ENCODE peak calls at places on chromosomes 7 and 10, in six cellular contexts. C, U, B, I, O and J are unnamed samples.

GRCh38 chr10:34522542-34522941 is 292.6 kb downstream of the PARD3 start:
- DNase-seq in C (peak; percentile 79), U (no peak), B (peak; percentile 2), I (peak; percentile 25), O (no peak), J (peak; percentile 23)

GRCh38 chr7:156780724-156781455 is 112.1 kb downstream of the LMBR1 start:
- DNase-seq in C (no peak), U (no peak), B (no peak), I (peak; percentile 79), O (no peak), J (no peak)

GRCh38 chr7:74173491-74173865 is 678 bp upstream of the EIF4H start:
- DNase-seq in C (no peak), U (no peak), B (peak; percentile 46), I (no peak), O (no peak), J (no peak)

GRCh38 chr7:23653942-23654341 is 26.1 kb upstream of the FAM221A start:
- DNase-seq in C (peak; percentile 9), U (no peak), B (no peak), I (no peak), O (no peak), J (no peak)

GRCh38 chr10:103736763-103737162 is 118.6 kb downstream of the SH3PXD2A start:
- DNase-seq in C (peak; percentile 33), U (no peak), B (peak; percentile 4), I (peak; percentile 52), O (no peak), J (no peak)

GRCh38 chr10:43048301-43049051 is 28.4 kb upstream of the RET start:
- DNase-seq in C (peak; percentile 15), U (peak; percentile 9), B (no peak), I (no peak), O (no peak), J (no peak)

GRCh38 chr7:37916673-37917660 is at the start of gene SFRP4:
- DNase-seq in C (peak; percentile 65), U (peak; percentile 68), B (peak; percentile 61), I (peak; percentile 84), O (no peak), J (peak; percentile 22)

GRCh38 chr10:46547881-46548780 is 8.3 kb downstream of the GPRIN2 start:
- DNase-seq in C (no peak), U (no peak), B (no peak), I (no peak), O (no peak), J (no peak)

GRCh38 chr7:953547-954327 is 743 bp downstream of the ADAP1 start:
- DNase-seq in C (no peak), U (no peak), B (no peak), I (peak; percentile 86), O (no peak), J (no peak)

GRCh38 chr7:149237502-149237901 is 1.9 kb upstream of the ZNF212 start:
- DNase-seq in C (no peak), U (no peak), B (no peak), I (no peak), O (no peak), J (no peak)

GRCh38 chr7:106062521-106062931 is 49.6 kb downstream of the SYPL1 start:
- DNase-seq in C (no peak), U (no peak), B (no peak), I (no peak), O (no peak), J (no peak)

GRCh38 chr10:17144757-17145156 is 15.1 kb upstream of the CUBN start:
- DNase-seq in C (no peak), U (no peak), B (no peak), I (no peak), O (no peak), J (no peak)

GRCh38 chr10:26448292-26448691 is 10.2 kb downstream of the APBB1IP start:
- DNase-seq in C (no peak), U (no peak), B (no peak), I (no peak), O (no peak), J (no peak)

GRCh38 chr10:15214237-15214636 is 45.7 kb upstream of the NMT2 start:
- DNase-seq in C (no peak), U (no peak), B (no peak), I (no peak), O (no peak), J (no peak)

GRCh38 chr10:35492387-35493195 is 112.5 kb upstream of the GJD4 start:
- DNase-seq in C (no peak), U (no peak), B (no peak), I (no peak), O (no peak), J (no peak)

GRCh38 chr7:44964384-44964830 is 14.4 kb downstream of the MYO1G start:
- DNase-seq in C (peak; percentile 40), U (no peak), B (no peak), I (peak; percentile 59), O (no peak), J (peak; percentile 13)

GRCh38 chr7:85719981-85720963 is 533.4 kb upstream of the SEMA3D start:
- DNase-seq in C (peak; percentile 88), U (no peak), B (no peak), I (peak; percentile 80), O (no peak), J (no peak)

GRCh38 chr10:79084012-79084971 is 15.5 kb downstream of the ZMIZ1 start:
- DNase-seq in C (peak; percentile 91), U (peak; percentile 9), B (peak; percentile 19), I (peak; percentile 90), O (no peak), J (peak; percentile 96)

GRCh38 chr7:151850484-151851159 is 26.3 kb downstream of the PRKAG2 start:
- DNase-seq in C (no peak), U (no peak), B (no peak), I (peak; percentile 35), O (no peak), J (no peak)

GRCh38 chr7:40499718-40500117 is 364.9 kb downstream of the SUGCT start:
- DNase-seq in C (peak; percentile 19), U (no peak), B (no peak), I (peak; percentile 54), O (no peak), J (no peak)

GRCh38 chr10:27620425-27621397 is 116.6 kb downstream of the RAB18 start:
- DNase-seq in C (no peak), U (peak; percentile 14), B (no peak), I (no peak), O (no peak), J (no peak)

GRCh38 chr10:100167521-100168312 is 18.1 kb downstream of the ERLIN1 start:
- DNase-seq in C (no peak), U (no peak), B (no peak), I (no peak), O (no peak), J (no peak)

GRCh38 chr10:48779077-48779476 is 94.4 kb downstream of the WDFY4 start:
- DNase-seq in C (no peak), U (no peak), B (no peak), I (no peak), O (no peak), J (no peak)

GRCh38 chr10:116888380-116889055 is 39.2 kb downstream of the ENO4 start:
- DNase-seq in C (peak; percentile 87), U (peak; percentile 20), B (no peak), I (no peak), O (no peak), J (peak; percentile 32)

GRCh38 chr7:44162179-44162578 is 21.0 kb upstream of the MYL7 start:
- DNase-seq in C (no peak), U (no peak), B (no peak), I (no peak), O (no peak), J (no peak)

GRCh38 chr10:90929179-90929578 is 8.3 kb upstream of the ANKRD1 start:
- DNase-seq in C (no peak), U (no peak), B (no peak), I (no peak), O (no peak), J (no peak)

GRCh38 chr10:21195149-21195731 is 298.1 kb upstream of the NEBL start:
- DNase-seq in C (peak; percentile 70), U (no peak), B (peak; percentile 5), I (no peak), O (no peak), J (no peak)

GRCh38 chr7:14606101-14606500 is 296.4 kb downstream of the DGKB start:
- DNase-seq in C (peak; percentile 29), U (no peak), B (no peak), I (no peak), O (no peak), J (no peak)

GRCh38 chr10:68081916-68082315 is 6.8 kb upstream of the HERC4 start:
- DNase-seq in C (no peak), U (no peak), B (no peak), I (no peak), O (no peak), J (no peak)

GRCh38 chr7:134891262-134892001 is 94.9 kb upstream of the AGBL3 start:
- DNase-seq in C (peak; percentile 98), U (no peak), B (peak; percentile 81), I (no peak), O (no peak), J (peak; percentile 99)